ENCODE peak calls at places on chromosomes 4 and X, in four cellular contexts. G, S, I and O are unnamed samples. For H3K4me1, the result is how much of the 10 kb centered on the place peaks cover.

GRCh38 chrX:53065066-53065465 is 16.5 kb downstream of the GPR173 start:
- DNase-seq in S (no peak), G (no peak), I (no peak), O (no peak)

GRCh38 chr4:63663870-63664269 is 745.4 kb downstream of the TECRL start:
- DNase-seq in G (no peak), S (no peak), I (no peak), O (no peak)

GRCh38 chr4:37951465-37952352 is 8.5 kb upstream of the PTTG2 start:
- DNase-seq in S (no peak), I (no peak), G (no peak), O (no peak)

GRCh38 chr4:82293304-82293703 is 80.5 kb downstream of the HNRNPD start:
- DNase-seq in S (no peak), G (no peak), I (no peak), O (no peak)

GRCh38 chrX:113741744-113742143 is 842.1 kb upstream of the HTR2C start:
- DNase-seq in I (no peak), G (peak), S (no peak), O (no peak)

GRCh38 chr4:27888523-27888922 is 1027.9 kb downstream of the STIM2 start:
- DNase-seq in S (no peak), I (no peak), G (no peak), O (no peak)

GRCh38 chrX:21838937-21839333 is 482 bp upstream of the MBTPS2 start:
- DNase-seq in G (no peak), S (no peak), I (no peak), O (no peak)

GRCh38 chrX:12319012-12319519 is 180.8 kb downstream of the FRMPD4 start:
- DNase-seq in G (peak), S (no peak), I (no peak), O (no peak)

GRCh38 chr4:142345909-142346308 is 500.2 kb downstream of the INPP4B start:
- DNase-seq in G (no peak), I (no peak), S (no peak), O (no peak)

GRCh38 chr4:23903859-23904438 is 14.1 kb upstream of the PPARGC1A start:
- DNase-seq in G (no peak), S (no peak), I (no peak), O (no peak)

GRCh38 chr4:18733956-18734872 is 712.7 kb upstream of the LCORL start:
- DNase-seq in S (no peak), G (no peak), I (no peak), O (no peak)

GRCh38 chrX:153818571-153819397 is 11.6 kb downstream of the PDZD4 start:
- DNase-seq in S (peak), G (no peak), I (no peak), O (peak)

DNA sequence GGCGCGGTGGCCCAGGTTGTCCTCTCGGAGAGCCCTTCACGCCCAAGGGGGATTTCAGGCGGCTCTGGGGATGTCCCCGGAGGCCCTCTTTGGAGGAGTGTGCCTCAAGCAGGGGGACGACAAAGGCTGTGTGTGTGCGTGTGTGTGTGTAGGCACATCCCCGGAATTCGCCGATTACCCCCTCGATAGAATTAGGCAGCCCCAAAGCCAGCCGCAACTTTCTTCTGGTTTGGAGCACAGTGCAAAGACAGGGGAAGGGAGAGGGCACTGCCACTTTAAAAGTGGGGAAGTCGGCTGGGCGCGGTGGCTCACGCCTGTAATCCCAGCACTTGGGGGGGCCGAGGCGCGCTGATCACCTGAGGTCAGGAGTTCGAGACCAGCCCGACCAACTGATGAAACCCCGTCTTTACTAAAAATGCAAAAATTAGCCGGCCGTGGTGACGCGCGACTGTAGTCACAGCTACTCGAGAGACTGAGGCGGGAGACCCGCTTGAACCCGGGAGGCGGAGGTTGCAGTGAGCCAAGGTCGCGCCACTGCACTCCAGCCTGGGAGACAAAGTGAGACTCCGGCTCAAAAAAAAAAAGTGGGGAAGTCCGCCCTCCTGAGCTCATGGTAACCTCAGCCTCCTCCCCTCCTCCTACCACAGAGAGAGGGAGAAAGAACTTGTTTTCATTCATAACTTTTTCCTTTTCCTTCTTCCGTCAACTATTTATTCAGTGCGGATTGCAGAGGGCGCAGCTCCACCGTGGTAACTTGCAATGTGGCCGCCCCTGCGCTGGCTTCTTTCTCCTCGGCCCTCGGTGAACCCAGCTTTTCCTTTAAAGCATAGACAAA is 2.4 kb downstream of the SPRY1 start:
- DNase-seq in G (peak), I (peak), S (no peak), O (peak)
- TF ChIP-seq POLR2A in G (no peak), I (no peak), S (no peak), O (no peak)

DNA sequence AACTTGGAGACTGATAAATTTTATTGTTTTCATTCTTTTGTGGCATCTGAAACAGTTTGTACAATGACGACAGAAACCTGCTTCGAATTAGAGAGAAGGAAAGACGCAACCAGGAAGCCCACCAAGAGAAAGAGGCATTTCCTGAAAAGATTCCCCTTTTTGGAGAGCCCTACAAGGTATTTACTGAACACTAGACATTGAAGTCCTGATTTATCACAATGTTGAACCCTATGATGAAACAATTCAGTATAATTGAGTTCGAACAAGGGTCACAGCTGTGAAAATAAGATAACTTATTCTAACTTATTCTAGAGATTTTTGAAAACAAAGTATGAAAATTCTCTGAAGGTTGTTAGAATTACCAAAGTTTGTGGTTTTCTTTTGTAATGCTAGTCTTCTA is 111.3 kb downstream of the AFF1 start:
- DNase-seq in G (no peak), S (no peak), I (no peak), O (no peak)
- H3K4me1 ChIP-seq in G (under half), S (under half), I (under half), O (under half)

GRCh38 chr4:10018818-10019438 is 2.4 kb downstream of the SLC2A9 start:
- DNase-seq in I (peak), S (peak), G (peak), O (peak)
- TF ChIP-seq POLR2A in I (peak), S (peak), G (peak), O (peak)

DNA sequence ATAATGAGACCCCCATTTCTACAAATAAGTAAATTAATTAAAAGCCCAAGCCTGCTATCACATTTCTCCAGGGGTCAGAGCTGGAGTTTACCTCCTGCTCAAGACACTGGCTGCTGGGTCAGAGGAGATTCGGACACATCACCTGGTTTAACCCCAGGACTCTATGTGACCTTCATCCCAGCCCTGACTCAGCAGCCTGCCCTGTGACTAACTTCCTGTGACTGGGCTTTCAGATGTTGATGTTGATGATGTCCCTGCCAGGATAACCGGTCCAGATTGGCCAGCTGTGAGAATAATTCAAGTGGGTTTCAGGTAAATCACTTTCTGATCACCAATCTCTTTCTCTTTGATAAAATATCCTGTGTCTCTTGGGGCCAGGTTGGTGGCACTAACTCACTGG is 102.4 kb upstream of the MAML3 start:
- DNase-seq in G (no peak), I (no peak), S (no peak), O (no peak)
- H3K4me1 ChIP-seq in G (under half), I (under half), S (under half), O (under half)

DNA sequence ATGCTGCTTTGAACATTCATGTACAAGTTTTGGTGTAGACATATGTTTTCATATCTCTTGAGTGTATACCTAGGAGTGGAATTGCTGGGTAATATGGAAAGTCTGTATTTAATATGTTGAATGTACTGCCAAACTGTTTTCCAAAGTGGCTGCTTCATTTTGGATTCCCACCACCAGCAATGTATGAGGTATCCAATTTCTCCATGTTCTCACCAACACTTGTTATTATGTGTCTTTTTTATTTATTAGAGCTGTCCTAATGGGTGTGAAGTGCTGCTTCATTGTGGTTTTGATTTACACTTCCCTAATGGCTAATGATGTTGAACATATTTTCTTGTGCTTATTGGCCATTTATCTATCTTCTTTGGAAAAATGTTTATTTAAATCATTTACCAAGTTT is 60.4 kb downstream of the BCOR start:
- DNase-seq in G (no peak), I (no peak), S (no peak), O (no peak)
- TF ChIP-seq POLR2A in G (no peak), I (no peak), S (no peak), O (no peak)

GRCh38 chr4:8167815-8168214 is 9.2 kb upstream of the ABLIM2 start:
- DNase-seq in G (peak), I (no peak), S (no peak), O (no peak)
- H3K4me1 ChIP-seq in G (under half), I (under half), S (under half), O (under half)

DNA sequence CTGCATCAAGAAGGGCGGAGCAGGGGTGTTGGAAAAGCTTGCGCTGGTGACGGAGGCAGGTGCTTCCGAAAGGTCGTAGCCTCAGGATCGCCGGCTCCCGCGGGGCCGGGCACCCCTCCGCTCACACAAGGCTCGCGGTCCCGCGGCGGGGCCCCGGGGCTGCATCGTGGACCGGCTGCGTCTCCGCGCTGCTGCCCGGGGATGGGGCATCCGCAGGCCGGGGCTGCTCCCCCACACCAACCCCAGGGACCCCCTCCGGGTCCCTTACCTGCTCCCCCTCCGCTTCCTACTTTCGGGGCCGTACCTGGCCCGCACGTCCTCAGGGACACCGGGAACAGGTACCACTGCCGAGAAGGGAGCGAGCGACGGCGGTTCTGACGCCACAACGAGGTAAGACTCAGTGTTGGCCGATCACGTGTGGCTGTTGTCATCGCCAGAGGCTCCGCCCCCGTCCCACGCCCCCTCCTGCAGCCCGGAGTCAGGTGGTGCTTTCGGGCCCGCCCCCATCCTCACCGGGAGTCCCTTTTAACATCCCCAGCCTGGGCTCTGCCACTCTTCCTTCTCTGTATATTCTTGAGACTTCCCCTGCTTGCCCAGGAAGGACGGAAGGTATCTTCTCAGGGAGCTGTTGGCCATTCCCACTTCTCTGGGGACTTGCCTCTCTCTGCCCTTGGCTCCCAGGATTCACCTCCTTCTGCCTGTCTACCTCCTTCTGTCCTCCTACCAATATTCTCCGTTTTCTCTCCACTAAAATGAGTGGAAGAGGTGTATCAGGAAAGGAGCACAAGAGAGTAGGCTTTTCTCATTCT is at the start of gene BEX2:
- DNase-seq in I (peak), G (peak), S (peak), O (peak)
- TF ChIP-seq POLR2A in I (peak), G (peak), S (peak), O (peak)

DNA sequence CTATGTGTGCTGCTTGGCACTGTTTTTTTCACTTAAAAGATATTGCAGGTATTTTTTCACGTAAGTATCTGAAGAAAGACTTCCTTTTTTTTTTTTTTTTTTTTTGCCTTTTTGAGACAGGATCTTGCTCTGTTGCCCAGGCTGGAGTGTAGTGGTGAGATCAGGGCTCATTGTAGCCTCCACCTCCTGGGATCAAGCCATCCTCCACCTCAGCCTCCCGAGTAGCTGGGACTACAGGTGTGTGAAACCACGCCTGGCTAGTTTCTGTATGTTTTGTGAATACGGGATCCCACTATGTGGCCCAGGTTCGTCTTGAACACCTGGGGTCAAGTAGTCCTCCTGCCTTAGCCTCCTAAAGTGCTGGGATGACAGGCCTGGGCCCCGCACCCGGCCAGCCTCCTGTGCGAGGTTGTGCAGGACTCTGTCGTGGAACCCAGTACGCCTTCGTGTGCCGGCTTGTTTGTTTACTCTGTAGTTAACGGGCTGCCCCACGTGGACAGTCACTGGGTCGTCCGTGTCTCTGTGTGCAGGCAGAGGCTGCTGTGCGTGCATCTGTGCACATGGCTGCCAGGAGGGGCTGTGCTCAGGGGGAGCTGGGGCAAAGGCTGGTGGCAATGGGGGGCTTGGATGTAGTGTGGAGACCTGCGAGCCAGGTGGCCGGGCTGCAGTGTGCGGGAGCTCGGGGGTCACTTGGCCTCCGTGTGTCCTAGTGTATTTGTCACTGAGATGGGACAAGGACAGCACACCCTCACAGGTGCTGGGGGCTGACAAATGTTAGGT is 179.5 kb downstream of the ADRA2C start:
- DNase-seq in I (no peak), G (no peak), S (no peak), O (no peak)
- H3K4me1 ChIP-seq in I (under half), G (under half), S (under half), O (under half)

DNA sequence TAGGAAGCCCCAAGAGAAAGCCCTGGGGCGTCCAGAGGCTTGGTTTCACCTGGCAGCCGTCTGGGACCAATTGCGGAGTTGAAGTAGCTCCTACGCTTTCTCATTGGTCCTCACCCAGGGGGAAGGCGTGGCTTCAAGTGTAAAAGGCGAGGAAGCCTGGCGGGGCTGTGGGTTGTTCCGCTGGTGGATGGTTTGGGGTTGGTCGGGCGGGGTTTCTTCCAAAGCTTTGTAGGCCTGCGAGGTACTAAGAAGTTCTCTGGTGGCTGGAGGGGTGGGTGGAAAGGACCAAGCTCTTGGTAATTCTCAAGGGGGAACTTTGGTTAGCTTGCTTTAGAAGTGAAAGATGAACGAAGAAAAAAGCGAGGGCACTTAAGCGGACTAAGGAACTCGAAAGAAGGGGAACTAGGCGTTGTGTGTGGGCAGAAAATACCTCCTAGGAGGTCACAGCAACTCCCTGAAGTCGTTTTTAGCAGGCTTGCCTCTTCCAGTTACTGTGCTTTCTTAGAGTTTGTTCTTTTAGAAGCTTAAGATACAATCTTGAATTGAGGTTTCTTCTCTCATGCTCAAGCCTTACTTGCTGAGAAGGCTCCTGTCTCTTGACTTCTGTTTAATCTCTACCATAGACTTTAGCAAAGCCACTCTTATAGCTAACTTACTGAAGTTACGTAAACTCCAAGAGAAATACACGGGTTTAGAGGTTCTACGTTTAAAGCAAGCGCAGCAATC is 36.7 kb downstream of the CCNG2 start:
- DNase-seq in S (peak), G (peak), I (no peak), O (no peak)
- TF ChIP-seq POLR2A in S (no peak), G (no peak), I (no peak), O (no peak)

DNA sequence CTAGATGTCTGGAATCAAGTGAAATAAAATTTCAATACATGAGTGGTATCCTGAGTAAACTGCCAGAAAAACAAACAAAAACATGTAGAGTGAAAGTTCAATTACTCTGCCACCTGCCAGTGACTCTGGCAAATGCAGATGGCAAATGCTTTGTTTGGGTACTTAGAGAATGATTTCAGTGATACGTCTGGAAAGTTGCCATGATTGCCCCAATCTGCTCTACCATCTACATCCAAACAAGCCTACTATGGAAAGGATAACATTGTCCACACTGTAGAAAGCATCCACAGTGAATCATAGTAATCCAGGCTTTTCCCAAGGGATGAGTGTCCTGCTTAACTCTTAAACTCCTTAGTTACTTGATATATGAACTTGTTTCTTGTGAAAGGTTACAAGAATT is 3.4 kb downstream of the SPATA4 start:
- DNase-seq in G (no peak), S (no peak), I (no peak), O (no peak)
- H3K4me1 ChIP-seq in G (under half), S (under half), I (under half), O (under half)